ENCODE peak calls at places on chromosome 14, in nine cellular contexts. L, U, H, K, N, A, Q, C and E are unnamed samples. For H3K27me3 and H3K36me3, the result is how much of the 10 kb centered on the place peaks cover.

GRCh38 chr14:103581954-103582703 is 19.4 kb downstream of the COA8 start:
- DNase-seq in L (no peak), U (no peak), H (no peak), K (no peak), N (no peak), A (no peak), Q (no peak), C (no peak), E (peak)

GRCh38 chr14:77714926-77715325 is 7.0 kb downstream of the SLIRP start:
- DNase-seq in L (no peak), U (no peak), H (no peak), K (no peak), N (no peak), A (no peak), Q (no peak), C (no peak), E (no peak)

GRCh38 chr14:88007608-88008007 is 2.7 kb downstream of the GPR65 start:
- DNase-seq in L (no peak), U (no peak), H (no peak), K (no peak), N (no peak), A (no peak), Q (no peak), C (no peak), E (no peak)

GRCh38 chr14:70754989-70755388 is 54.3 kb downstream of the MAP3K9 start:
- DNase-seq in L (no peak), U (no peak), H (no peak), K (no peak), N (no peak), A (no peak), Q (no peak), C (peak), E (no peak)

GRCh38 chr14:94054936-94055335 is 26.1 kb downstream of the DDX24 start:
- DNase-seq in L (no peak), U (no peak), H (no peak), K (no peak), N (no peak), A (no peak), Q (no peak), C (no peak), E (no peak)

GRCh38 chr14:31703056-31703455 is 141.9 kb downstream of the NUBPL start:
- DNase-seq in L (peak), U (no peak), H (no peak), K (no peak), N (no peak), A (no peak), Q (no peak), C (peak), E (no peak)

GRCh38 chr14:24260026-24260779 is 2.8 kb downstream of the TGM1 start:
- DNase-seq in L (no peak), U (no peak), H (peak), K (no peak), N (no peak), A (no peak), Q (no peak), C (no peak), E (no peak)

GRCh38 chr14:67077914-67078313 is 111.3 kb upstream of the GARIN2 start:
- DNase-seq in L (no peak), U (no peak), H (no peak), K (no peak), N (peak), A (no peak), Q (no peak), C (no peak), E (no peak)

GRCh38 chr14:30238936-30239335 is 311.3 kb upstream of the PRKD1 start:
- DNase-seq in L (no peak), U (no peak), H (no peak), K (no peak), N (no peak), A (no peak), Q (no peak), C (no peak), E (no peak)

GRCh38 chr14:32354716-32355115 is 25.6 kb downstream of the AKAP6 start:
- DNase-seq in L (no peak), U (no peak), H (no peak), K (peak), N (no peak), A (no peak), Q (no peak), C (no peak), E (no peak)

GRCh38 chr14:36096090-36096489 is 80.4 kb downstream of the PTCSC3 start:
- DNase-seq in L (no peak), U (no peak), H (no peak), K (no peak), N (no peak), A (no peak), Q (no peak), C (peak), E (no peak)

GRCh38 chr14:57866199-57866755 is 385 bp upstream of the SLC35F4 start:
- DNase-seq in L (no peak), U (no peak), H (no peak), K (no peak), N (no peak), A (no peak), Q (no peak), C (no peak), E (no peak)

GRCh38 chr14:64203366-64204006 is 90.7 kb downstream of the ESR2 start:
- DNase-seq in L (no peak), U (peak), H (no peak), K (no peak), N (no peak), A (no peak), Q (no peak), C (no peak), E (no peak)

GRCh38 chr14:57295261-57295660 is 26.5 kb downstream of the AP5M1 start:
- DNase-seq in L (no peak), U (no peak), H (no peak), K (no peak), N (no peak), A (no peak), Q (no peak), C (no peak), E (no peak)

GRCh38 chr14:31911160-31911559 is 165.9 kb upstream of the ARHGAP5 start:
- DNase-seq in L (no peak), U (no peak), H (no peak), K (no peak), N (no peak), A (no peak), Q (no peak), C (no peak), E (no peak)

GRCh38 chr14:56829151-56829550 is 18.9 kb upstream of the OTX2 start:
- DNase-seq in L (no peak), U (no peak), H (no peak), K (no peak), N (no peak), A (no peak), Q (no peak), C (no peak), E (no peak)

GRCh38 chr14:67622675-67623074 is 3.0 kb downstream of the ARG2 start:
- DNase-seq in L (peak), U (no peak), H (no peak), K (no peak), N (peak), A (no peak), Q (peak), C (peak), E (peak)

GRCh38 chr14:75794615-75795038 is 133.6 kb downstream of the TTLL5 start:
- DNase-seq in L (peak), U (no peak), H (peak), K (no peak), N (peak), A (no peak), Q (peak), C (peak), E (peak)

GRCh38 chr14:104557086-104557485 is 22.5 kb upstream of the C14orf180 start:
- DNase-seq in L (no peak), U (no peak), H (no peak), K (peak), N (no peak), A (no peak), Q (no peak), C (no peak), E (peak)

GRCh38 chr14:66965831-66966230 is 223.4 kb upstream of the GARIN2 start:
- DNase-seq in L (no peak), U (no peak), H (no peak), K (no peak), N (peak), A (no peak), Q (no peak), C (peak), E (no peak)

GRCh38 chr14:88005050-88005481 is at the start of gene GPR65:
- DNase-seq in L (no peak), U (no peak), H (peak), K (no peak), N (no peak), A (peak), Q (no peak), C (peak), E (no peak)

GRCh38 chr14:56552615-56553014 is 27.0 kb upstream of the TMEM260 start:
- DNase-seq in L (no peak), U (no peak), H (no peak), K (no peak), N (no peak), A (no peak), Q (no peak), C (no peak), E (peak)

GRCh38 chr14:94795372-94795771 is 25.5 kb upstream of the GSC start:
- DNase-seq in L (no peak), U (no peak), H (no peak), K (no peak), N (no peak), A (no peak), Q (no peak), C (peak), E (no peak)

GRCh38 chr14:50344831-50345563 is 32.9 kb downstream of the DMAC2L start:
- DNase-seq in L (peak), U (no peak), H (no peak), K (no peak), N (peak), A (no peak), Q (no peak), C (peak), E (no peak)

DNA sequence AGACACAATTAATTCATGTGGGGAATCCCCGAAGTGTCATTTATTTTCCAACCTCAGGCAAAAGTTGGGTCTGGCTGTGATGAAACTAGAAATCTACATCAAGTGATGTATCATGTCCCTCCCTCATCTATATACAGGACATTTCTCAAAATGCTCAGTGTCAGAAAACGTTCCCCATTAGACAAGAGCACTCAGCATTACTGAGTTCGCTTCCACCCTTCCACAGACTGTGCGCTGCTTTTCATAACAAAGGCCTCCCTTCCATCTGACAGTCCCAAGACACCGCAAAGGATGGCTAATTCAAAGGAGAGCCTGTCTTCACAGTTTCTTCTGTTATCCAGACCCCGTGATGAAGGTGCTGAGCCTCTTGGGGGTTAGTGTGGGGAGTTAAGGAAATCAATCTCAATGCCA is 7.6 kb downstream of the CCDC88C start:
- DNase-seq in L (no peak), U (no peak), H (no peak), K (no peak), N (no peak), A (peak), Q (no peak), C (no peak), E (no peak)
- H3K4me3 ChIP-seq in L (no peak), U (no peak), H (no peak), K (no peak), N (no peak), A (peak), Q (no peak), C (no peak), E (no peak)

GRCh38 chr14:100673807-100674154 is 52.9 kb upstream of the DLK1 start:
- DNase-seq in L (no peak), U (no peak), H (no peak), K (no peak), N (no peak), A (no peak), Q (no peak), C (no peak), E (no peak)
- H3K27me3 ChIP-seq in L (under half), U (half or more), H (under half), K (half or more), N (under half), A (under half), Q (under half), C (under half), E (under half)

GRCh38 chr14:39138450-39138849 is 24.3 kb downstream of the GEMIN2 start:
- DNase-seq in L (no peak), U (no peak), H (no peak), K (no peak), N (peak), A (no peak), Q (no peak), C (no peak), E (no peak)

GRCh38 chr14:39145266-39145966 is 24.7 kb downstream of the TRAPPC6B start:
- DNase-seq in L (no peak), U (no peak), H (peak), K (no peak), N (no peak), A (no peak), Q (peak), C (no peak), E (no peak)

GRCh38 chr14:39140170-39140569 is 26.0 kb downstream of the GEMIN2 start:
- DNase-seq in L (no peak), U (no peak), H (no peak), K (no peak), N (no peak), A (no peak), Q (no peak), C (no peak), E (peak)
- H3K36me3 ChIP-seq in L (under half), U (under half), H (under half), K (half or more), N (under half), A (under half), Q (under half), C (under half), E (under half)

GRCh38 chr14:105858676-105859025 is 332.3 kb downstream of the TMEM121 start:
- DNase-seq in L (no peak), U (peak), H (no peak), K (peak), N (no peak), A (no peak), Q (no peak), C (no peak), E (no peak)
- H3K4me3 ChIP-seq in L (no peak), U (peak), H (peak), K (no peak), N (no peak), A (no peak), Q (no peak), C (no peak), E (no peak)

DNA sequence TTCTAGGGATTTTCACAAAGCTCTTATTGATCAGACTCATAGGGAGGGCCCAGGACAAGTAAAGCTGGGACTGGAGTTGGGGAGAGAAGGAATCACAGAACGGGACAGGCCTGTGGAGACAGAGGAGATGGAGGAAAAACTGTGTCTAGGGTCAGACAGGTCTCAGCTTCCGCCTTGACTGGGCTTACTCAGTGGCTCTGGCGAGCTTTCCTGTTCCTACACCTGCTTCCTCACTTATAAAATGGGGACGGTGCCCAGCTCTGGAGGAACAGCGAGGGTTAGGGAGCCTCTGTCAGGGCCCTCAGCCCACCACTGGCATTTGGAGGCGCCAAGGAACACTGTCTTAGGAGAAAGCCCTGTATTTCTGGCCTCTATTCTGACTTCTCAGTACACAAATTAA is 34.7 kb downstream of the SETD3 start:
- DNase-seq in L (no peak), U (no peak), H (no peak), K (no peak), N (no peak), A (no peak), Q (no peak), C (peak), E (no peak)
- H3K27me3 ChIP-seq in L (under half), U (under half), H (under half), K (under half), N (under half), A (under half), Q (under half), C (under half), E (under half)

GRCh38 chr14:100297320-100298300 is 8.6 kb downstream of the SLC25A29 start:
- DNase-seq in L (peak), U (no peak), H (no peak), K (peak), N (peak), A (no peak), Q (peak), C (peak), E (peak)
- H3K36me3 ChIP-seq in L (under half), U (under half), H (under half), K (under half), N (under half), A (under half), Q (under half), C (under half), E (under half)

DNA sequence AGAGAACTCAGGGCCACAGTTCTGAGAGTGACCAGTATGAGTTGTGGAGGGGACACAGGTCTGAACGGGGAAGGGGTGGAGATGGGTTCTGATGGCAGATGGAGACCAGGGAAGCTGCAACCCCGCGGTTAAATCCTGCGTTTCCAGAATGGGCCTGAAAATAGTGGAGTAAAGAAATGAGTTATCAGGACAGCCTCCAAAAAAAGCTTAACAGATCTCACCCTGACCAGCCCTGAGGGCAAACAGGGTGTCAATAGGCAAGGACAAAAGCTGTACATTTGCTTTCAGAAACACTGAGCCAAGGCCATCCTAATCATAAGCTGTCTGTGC is 555 bp upstream of the RTN1 start:
- DNase-seq in L (peak), U (no peak), H (no peak), K (no peak), N (no peak), A (no peak), Q (no peak), C (no peak), E (no peak)
- H3K4me3 ChIP-seq in L (no peak), U (peak), H (no peak), K (peak), N (peak), A (no peak), Q (peak), C (peak), E (peak)